ENCODE peak calls at places on chromosomes 2 and 18, in seven cellular contexts. K, O, U, S, G, Y and D are unnamed samples.

GRCh38 chr2:27370816-27371620 is 602 bp downstream of the SNX17 start:
- DNase-seq in U (peak), Y (peak), K (peak), G (no peak), O (peak), S (no peak), D (no peak)

GRCh38 chr2:41873102-41873501 is 174.7 kb upstream of the PKDCC start:
- DNase-seq in S (no peak), K (no peak), Y (no peak), U (no peak), G (no peak), O (no peak), D (no peak)

GRCh38 chr2:127309468-127309867 is 15.5 kb upstream of the ERCC3 start:
- DNase-seq in K (no peak), G (no peak), S (no peak), U (no peak), Y (no peak), O (no peak), D (no peak)

GRCh38 chr18:42436366-42436765 is 481.3 kb downstream of the PIK3C3 start:
- DNase-seq in Y (no peak), K (no peak), U (no peak), S (no peak), O (no peak), G (no peak), D (no peak)

GRCh38 chr2:202051499-202052161 is 18.0 kb downstream of the FZD7 start:
- DNase-seq in G (no peak), K (no peak), O (peak), S (no peak), Y (no peak), U (no peak), D (no peak)

GRCh38 chr2:123453046-123453445 is 572.0 kb upstream of the CNTNAP5 start:
- DNase-seq in O (no peak), G (no peak), Y (no peak), U (no peak), S (no peak), K (no peak), D (no peak)

GRCh38 chr2:120957905-120958304 is 222.2 kb downstream of the GLI2 start:
- DNase-seq in Y (no peak), O (no peak), G (no peak), K (no peak), U (peak), S (no peak), D (no peak)

GRCh38 chr18:10051877-10052631 is 138.2 kb downstream of the VAPA start:
- DNase-seq in Y (no peak), U (peak), G (no peak), O (peak), S (no peak), K (no peak), D (peak)

GRCh38 chr18:75439356-75439755 is 11.9 kb upstream of the SMIM21 start:
- DNase-seq in K (no peak), U (no peak), O (no peak), S (no peak), G (no peak), Y (no peak), D (no peak)

GRCh38 chr2:66236067-66236705 is 198.7 kb upstream of the MEIS1 start:
- DNase-seq in Y (no peak), S (no peak), O (no peak), U (peak), K (no peak), G (no peak), D (no peak)

GRCh38 chr2:157840568-157841156 is 35.5 kb downstream of the ACVR1 start:
- DNase-seq in S (no peak), G (no peak), K (no peak), U (peak), O (no peak), Y (peak), D (no peak)

GRCh38 chr2:146850746-146851145 is 994.1 kb upstream of the ACVR2A start:
- DNase-seq in U (no peak), O (no peak), S (no peak), K (no peak), G (no peak), Y (peak), D (peak)

GRCh38 chr2:182240862-182241371 is 185.9 kb downstream of the PDE1A start:
- DNase-seq in U (no peak), Y (peak), G (no peak), S (no peak), K (peak), O (peak), D (no peak)

GRCh38 chr18:23981369-23981768 is 33.2 kb upstream of the TTC39C start:
- DNase-seq in Y (peak), U (no peak), S (no peak), G (no peak), K (no peak), O (no peak), D (no peak)

GRCh38 chr18:70072678-70073077 is 125.0 kb upstream of the CD226 start:
- DNase-seq in U (no peak), O (no peak), S (no peak), G (no peak), K (no peak), Y (peak), D (no peak)

GRCh38 chr2:129934044-129934822 is 45.2 kb upstream of the RAB6C start:
- DNase-seq in Y (peak), S (no peak), O (peak), K (no peak), G (no peak), U (no peak), D (no peak)

GRCh38 chr2:60439219-60439974 is 114.1 kb downstream of the BCL11A start:
- DNase-seq in K (peak), O (no peak), S (no peak), Y (peak), G (no peak), U (peak), D (no peak)

GRCh38 chr2:227163998-227164744 is at the start of the genes COL4A3 and COL4A4:
- DNase-seq in U (peak), O (peak), G (no peak), K (peak), S (no peak), Y (peak), D (no peak)

GRCh38 chr2:35114765-35115164 is 1240.8 kb upstream of the CRIM1 start:
- DNase-seq in Y (peak), U (no peak), K (no peak), S (no peak), O (no peak), G (no peak), D (no peak)

GRCh38 chr18:65363006-65363405 is 387.8 kb upstream of the CDH7 start:
- DNase-seq in U (no peak), O (no peak), S (no peak), Y (no peak), K (no peak), G (no peak), D (no peak)

GRCh38 chr2:54601339-54601738 is 122.1 kb upstream of the EML6 start:
- DNase-seq in G (no peak), S (no peak), O (no peak), K (no peak), U (no peak), Y (no peak), D (no peak)

GRCh38 chr18:673769-674168 is 16.3 kb downstream of the TYMS start:
- DNase-seq in U (no peak), S (no peak), K (no peak), G (no peak), Y (no peak), O (no peak), D (no peak)

GRCh38 chr18:76564117-76564516 is 69.1 kb upstream of the ZNF516 start:
- DNase-seq in U (no peak), O (peak), K (no peak), G (no peak), Y (no peak), S (no peak), D (peak)

GRCh38 chr2:111194835-111195621 is 74.3 kb downstream of the BCL2L11 start:
- DNase-seq in G (no peak), Y (no peak), K (peak), O (no peak), S (no peak), U (no peak), D (no peak)

GRCh38 chr2:54520687-54521086 is 64.6 kb downstream of the SPTBN1 start:
- DNase-seq in K (no peak), S (no peak), O (peak), G (peak), U (no peak), Y (no peak), D (peak)

GRCh38 chr2:46811379-46812310 is 104.0 kb downstream of the MCFD2 start:
- DNase-seq in Y (no peak), S (no peak), O (no peak), K (no peak), G (no peak), U (no peak), D (no peak)

GRCh38 chr18:52903858-52904257 is 563.9 kb downstream of the DCC start:
- DNase-seq in S (no peak), K (peak), Y (peak), O (no peak), U (peak), G (no peak), D (no peak)

GRCh38 chr2:120443946-120444345 is 98.0 kb downstream of the INHBB start:
- DNase-seq in S (no peak), Y (no peak), K (no peak), O (no peak), G (no peak), U (no peak), D (no peak)

GRCh38 chr2:212713681-212714080 is 175.1 kb upstream of the ERBB4 start:
- DNase-seq in Y (no peak), K (no peak), G (no peak), S (no peak), O (peak), U (no peak), D (no peak)